ENCODE peak calls at places on chromosomes 13 and 19, in seven cellular contexts. R is endodermal cell; J is brain microvascular endothelial cell; D is HL-60; A is lower lobe of right lung; K is CD8-positive, alpha-beta memory T cell; L is heart right ventricle. C is an unnamed sample.

GRCh38 chr19:18848860-18849661 is 17.3 kb downstream of the UPF1 start:
- DNase-seq in R (no peak), J (peak; percentile 30), D (peak; percentile 70), A (peak; percentile 81), K (no peak), L (peak; percentile 80), C (no peak)

GRCh38 chr13:107866007-107866665 is 349.2 kb downstream of the LIG4 start:
- DNase-seq in R (peak; percentile 85), J (peak; percentile 25), D (no peak), A (no peak), K (no peak), L (no peak), C (peak; percentile 37)

GRCh38 chr13:49248433-49249002 is 793 bp downstream of the CDADC1 start:
- DNase-seq in R (no peak), J (peak; percentile 6), D (peak; percentile 88), A (peak; percentile 47), K (peak; percentile 28), L (peak; percentile 12), C (no peak)

GRCh38 chr13:104773775-104774174 is 1707.6 kb upstream of the SLC10A2 start:
- DNase-seq in R (no peak), J (peak; percentile 16), D (peak; percentile 57), A (no peak), K (no peak), L (no peak), C (no peak)

GRCh38 chr19:46373573-46374359 is 26.9 kb downstream of the PPP5C start:
- DNase-seq in R (peak; percentile 94), J (peak; percentile 68), D (no peak), A (peak; percentile 93), K (no peak), L (peak; percentile 80), C (peak; percentile 99)

GRCh38 chr13:66977156-66977555 is 253.0 kb downstream of the PCDH9 start:
- DNase-seq in R (no peak), J (no peak), D (no peak), A (no peak), K (no peak), L (no peak), C (no peak)

GRCh38 chr19:42242071-42242511 is 311 bp downstream of the GSK3A start:
- DNase-seq in R (no peak), J (no peak), D (no peak), A (no peak), K (no peak), L (no peak), C (no peak)

GRCh38 chr19:9883231-9883758 is 48.2 kb downstream of the PIN1 start:
- DNase-seq in R (peak; percentile 56), J (no peak), D (no peak), A (no peak), K (no peak), L (no peak), C (no peak)

GRCh38 chr13:93230466-93230865 is 3.9 kb downstream of the GPC6 start:
- DNase-seq in R (no peak), J (no peak), D (no peak), A (no peak), K (no peak), L (no peak), C (no peak)

GRCh38 chr19:4620675-4621074 is 18.6 kb upstream of the TNFAIP8L1 start:
- DNase-seq in R (no peak), J (no peak), D (no peak), A (no peak), K (no peak), L (no peak), C (no peak)

GRCh38 chr13:106096661-106097092 is 438.8 kb downstream of the EFNB2 start:
- DNase-seq in R (no peak), J (no peak), D (no peak), A (no peak), K (no peak), L (no peak), C (no peak)

GRCh38 chr13:109680930-109681329 is 105.5 kb downstream of the IRS2 start:
- DNase-seq in R (no peak), J (no peak), D (no peak), A (no peak), K (no peak), L (no peak), C (no peak)

GRCh38 chr13:101157261-101157660 is 259.0 kb downstream of the NALCN start:
- DNase-seq in R (peak; percentile 84), J (no peak), D (no peak), A (no peak), K (no peak), L (no peak), C (no peak)

GRCh38 chr13:104816716-104817115 is 1718.7 kb downstream of the EFNB2 start:
- DNase-seq in R (no peak), J (no peak), D (no peak), A (no peak), K (no peak), L (no peak), C (no peak)

GRCh38 chr13:84744203-84744602 is 861.9 kb upstream of the SLITRK1 start:
- DNase-seq in R (no peak), J (no peak), D (no peak), A (no peak), K (no peak), L (no peak), C (no peak)

GRCh38 chr13:34114581-34114980 is 296.6 kb downstream of the RFC3 start:
- DNase-seq in R (no peak), J (no peak), D (peak; percentile 53), A (no peak), K (no peak), L (no peak), C (no peak)

GRCh38 chr13:34371645-34372044 is 553.7 kb downstream of the RFC3 start:
- DNase-seq in R (no peak), J (peak; percentile 53), D (no peak), A (no peak), K (no peak), L (no peak), C (no peak)

GRCh38 chr13:47216176-47216822 is 319.4 kb upstream of the HTR2A start:
- DNase-seq in R (no peak), J (no peak), D (no peak), A (no peak), K (no peak), L (no peak), C (no peak)

DNA sequence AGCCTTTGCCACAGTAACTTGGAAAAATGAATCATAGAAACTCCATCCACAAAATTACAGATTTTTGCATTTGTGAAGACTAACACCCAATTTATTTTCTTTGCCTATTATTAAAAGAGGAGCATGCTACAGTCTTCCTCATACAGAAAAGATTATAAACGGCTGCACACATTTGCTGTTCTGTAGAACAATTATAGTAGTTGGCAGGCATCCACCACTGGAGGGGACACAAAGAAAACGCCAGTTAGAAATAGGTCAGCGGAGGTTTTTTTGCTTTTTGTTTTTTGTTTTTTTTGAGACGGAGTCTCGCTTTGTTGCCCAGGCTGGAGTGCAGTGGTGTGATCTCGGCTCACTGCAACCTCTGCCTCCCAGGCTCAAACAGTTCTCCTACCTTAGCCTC is 51.6 kb downstream of the SACS start:
- DNase-seq in R (no peak), J (no peak), D (no peak), A (no peak), K (no peak), L (no peak), C (no peak)
- H3K27me3 ChIP-seq in R (no peaks in the 10 kb centered on the region), J (no peaks in the 10 kb centered on the region), D (no peaks in the 10 kb centered on the region), A (no peaks in the 10 kb centered on the region), K (no peaks in the 10 kb centered on the region), L (no peaks in the 10 kb centered on the region), C (no peaks in the 10 kb centered on the region)

GRCh38 chr19:40512473-40513344 is 45.9 kb downstream of the SPTBN4 start:
- DNase-seq in R (peak; percentile 84), J (peak; percentile 9), D (no peak), A (no peak), K (no peak), L (no peak), C (no peak)

GRCh38 chr19:40508739-40509260 is 42.0 kb downstream of the SPTBN4 start:
- DNase-seq in R (no peak), J (no peak), D (no peak), A (no peak), K (no peak), L (no peak), C (no peak)

GRCh38 chr19:40512110-40512472 is 45.3 kb downstream of the SPTBN4 start:
- DNase-seq in R (no peak), J (no peak), D (no peak), A (no peak), K (no peak), L (no peak), C (no peak)

GRCh38 chr19:40511487-40511886 is 44.7 kb downstream of the SPTBN4 start:
- DNase-seq in R (no peak), J (no peak), D (no peak), A (no peak), K (no peak), L (no peak), C (no peak)

DNA sequence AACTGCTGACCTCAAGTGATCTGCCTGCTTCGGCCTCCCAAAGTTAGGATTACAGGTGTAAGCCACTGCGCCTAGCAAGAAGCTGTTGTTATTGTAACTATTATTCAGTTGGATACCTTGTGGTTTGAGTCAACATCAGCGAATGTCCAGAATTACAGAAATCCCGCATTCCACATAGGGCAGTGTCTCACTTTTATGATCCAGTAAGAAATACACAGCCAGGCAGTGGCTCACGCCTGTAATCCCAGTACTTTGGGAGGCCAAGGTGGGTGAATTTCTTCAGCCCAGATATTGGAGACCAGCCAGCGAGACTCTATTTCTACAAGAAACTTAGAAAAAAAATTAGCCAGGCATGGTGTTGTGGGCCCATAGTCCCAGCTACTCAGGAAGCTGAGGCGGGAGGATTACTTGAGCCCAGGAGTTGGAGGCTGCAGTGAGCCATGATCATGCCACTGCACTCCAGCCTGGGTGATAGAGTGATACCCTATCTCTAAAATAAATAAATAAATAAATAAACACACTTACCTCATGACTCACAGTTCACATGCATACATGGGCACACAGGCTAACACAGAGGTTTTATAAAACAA is 43.8 kb downstream of the SPTBN4 start:
- DNase-seq in R (no peak), J (no peak), D (no peak), A (no peak), K (no peak), L (no peak), C (no peak)
- H3K27me3 ChIP-seq in R (peaks cover 82% of the 10 kb centered on the region), J (peaks cover 43% of the 10 kb centered on the region), D (peaks cover 29% of the 10 kb centered on the region), A (peaks cover 42% of the 10 kb centered on the region), K (peaks cover 5% of the 10 kb centered on the region), L (peaks cover 18% of the 10 kb centered on the region), C (no peaks in the 10 kb centered on the region)

GRCh38 chr19:45235485-45235884 is 9.7 kb downstream of the EXOC3L2 start:
- DNase-seq in R (no peak), J (no peak), D (no peak), A (no peak), K (no peak), L (no peak), C (no peak)
- H3K27me3 ChIP-seq in R (no peaks in the 10 kb centered on the region), J (peaks cover 22% of the 10 kb centered on the region), D (peaks cover 11% of the 10 kb centered on the region), A (peaks cover 19% of the 10 kb centered on the region), K (no peaks in the 10 kb centered on the region), L (peaks cover 12% of the 10 kb centered on the region), C (no peaks in the 10 kb centered on the region)

GRCh38 chr19:55158423-55158822 is 891 bp upstream of the TNNI3 start:
- DNase-seq in R (no peak), J (no peak), D (no peak), A (no peak), K (no peak), L (no peak), C (no peak)

GRCh38 chr19:55157064-55157908 is at the start of gene TNNI3:
- DNase-seq in R (no peak), J (no peak), D (no peak), A (no peak), K (no peak), L (peak; percentile 74), C (no peak)

GRCh38 chr19:55160986-55161365 is 3.4 kb upstream of the TNNI3 start:
- DNase-seq in R (no peak), J (no peak), D (no peak), A (no peak), K (no peak), L (no peak), C (no peak)

GRCh38 chr19:55160128-55160985 is 2.8 kb upstream of the TNNI3 start:
- DNase-seq in R (peak; percentile 99), J (peak; percentile 82), D (peak; percentile 91), A (peak; percentile 94), K (peak; percentile 79), L (peak; percentile 87), C (peak; percentile 88)

GRCh38 chr19:55158848-55159793 is 1.6 kb upstream of the TNNI3 start:
- DNase-seq in R (peak; percentile 80), J (peak; percentile 12), D (no peak), A (no peak), K (no peak), L (peak; percentile 87), C (no peak)
- H3K27me3 ChIP-seq in R (no peaks in the 10 kb centered on the region), J (peaks cover 14% of the 10 kb centered on the region), D (peaks cover 13% of the 10 kb centered on the region), A (peaks cover 73% of the 10 kb centered on the region), K (peaks cover 5% of the 10 kb centered on the region), L (peaks cover 5% of the 10 kb centered on the region), C (peaks cover 38% of the 10 kb centered on the region)

C was measured in body of pancreas.